ENCODE peak calls at places on chromosomes 6 and 20, in eight cellular contexts. U, G, A, H, Q, K, L and C are unnamed samples.

GRCh38 chr6:135088818-135089809 is 34.5 kb upstream of the HBS1L start:
- DNase-seq in K (no peak), G (no peak), U (no peak), L (peak), Q (no peak), H (no peak), A (peak), C (no peak)

GRCh38 chr6:113558966-113559365 is 298.2 kb upstream of the MARCKS start:
- DNase-seq in A (peak), K (no peak), G (no peak), H (no peak), Q (no peak), U (no peak), L (peak), C (no peak)

GRCh38 chr20:54194724-54195438 is 13.0 kb upstream of the PFDN4 start:
- DNase-seq in L (peak), A (no peak), K (no peak), G (no peak), Q (no peak), U (no peak), H (no peak), C (no peak)

GRCh38 chr6:110518281-110518623 is 41.8 kb upstream of the SLC22A16 start:
- DNase-seq in K (no peak), A (peak), G (no peak), Q (no peak), H (no peak), L (peak), U (no peak), C (no peak)

GRCh38 chr20:3820901-3821727 is 767 bp downstream of the AP5S1 start:
- DNase-seq in L (no peak), K (no peak), H (no peak), A (no peak), G (no peak), Q (no peak), U (no peak), C (no peak)

GRCh38 chr6:34928695-34929094 is 39.6 kb downstream of the ANKS1A start:
- DNase-seq in K (no peak), L (no peak), H (no peak), A (no peak), Q (no peak), U (no peak), G (no peak), C (no peak)

GRCh38 chr6:158312672-158313397 is 570 bp downstream of the TULP4 start:
- DNase-seq in K (no peak), Q (no peak), L (no peak), U (no peak), G (no peak), H (no peak), A (no peak), C (no peak)

GRCh38 chr20:9228774-9229450 is 160.0 kb downstream of the PLCB4 start:
- DNase-seq in A (no peak), K (no peak), H (no peak), Q (no peak), U (no peak), G (no peak), L (peak), C (no peak)

GRCh38 chr20:45377191-45377775 is 842 bp downstream of the TP53TG5 start:
- DNase-seq in L (no peak), U (no peak), Q (no peak), H (no peak), G (no peak), K (no peak), A (no peak), C (no peak)

GRCh38 chr20:25272223-25273000 is 24.5 kb downstream of the PYGB start:
- DNase-seq in U (peak), L (peak), A (no peak), H (no peak), Q (no peak), G (peak), K (no peak), C (no peak)

GRCh38 chr6:37056439-37057127 is 51.1 kb downstream of the FGD2 start:
- DNase-seq in U (no peak), A (no peak), H (no peak), K (no peak), L (no peak), G (no peak), Q (no peak), C (no peak)

GRCh38 chr6:55772730-55773129 is 102.7 kb downstream of the BMP5 start:
- DNase-seq in A (no peak), H (no peak), U (no peak), K (no peak), L (no peak), G (no peak), Q (no peak), C (no peak)

GRCh38 chr6:105873256-105873704 is 212.9 kb upstream of the PRDM1 start:
- DNase-seq in U (no peak), Q (no peak), K (no peak), A (no peak), G (no peak), H (no peak), L (peak), C (no peak)

GRCh38 chr6:108945686-108946158 is 97.5 kb downstream of the ARMC2 start:
- DNase-seq in Q (peak), L (no peak), K (no peak), U (peak), A (no peak), G (no peak), H (no peak), C (peak)

GRCh38 chr6:151263967-151264366 is 24.2 kb downstream of the AKAP12 start:
- DNase-seq in L (no peak), K (no peak), U (no peak), A (no peak), Q (peak), H (no peak), G (no peak), C (no peak)

GRCh38 chr20:57498425-57499400 is 26.2 kb downstream of the CTCFL start:
- DNase-seq in L (peak), H (no peak), Q (no peak), K (no peak), U (no peak), A (peak), G (peak), C (no peak)

GRCh38 chr6:81612136-81612535 is 140.3 kb downstream of the TENT5A start:
- DNase-seq in K (no peak), G (no peak), Q (no peak), H (no peak), U (no peak), L (no peak), A (no peak), C (no peak)

GRCh38 chr6:125406771-125407170 is 105.0 kb upstream of the HDDC2 start:
- DNase-seq in A (no peak), U (no peak), Q (no peak), H (no peak), G (no peak), L (no peak), K (no peak), C (no peak)

GRCh38 chr6:80610821-80611220 is 504.4 kb downstream of the BCKDHB start:
- DNase-seq in Q (no peak), A (no peak), G (no peak), H (peak), K (no peak), U (no peak), L (peak), C (no peak)

GRCh38 chr6:151437401-151437800 is 14.5 kb downstream of the RMND1 start:
- DNase-seq in H (no peak), G (no peak), K (no peak), U (no peak), A (no peak), L (no peak), Q (no peak), C (no peak)

GRCh38 chr6:42113929-42114636 is 28.3 kb downstream of the C6orf132 start:
- DNase-seq in K (no peak), U (no peak), H (no peak), Q (no peak), A (no peak), G (no peak), L (peak), C (no peak)

GRCh38 chr6:25768566-25768965 is 14.0 kb downstream of the SLC17A4 start:
- DNase-seq in U (no peak), G (no peak), L (no peak), H (no peak), A (no peak), K (no peak), Q (no peak), C (no peak)

GRCh38 chr20:3743251-3743650 is 10.8 kb downstream of the HSPA12B start:
- DNase-seq in A (no peak), G (no peak), L (no peak), U (no peak), H (no peak), Q (no peak), K (no peak), C (no peak)

GRCh38 chr6:36963451-36964290 is 9.1 kb downstream of the PI16 start:
- DNase-seq in K (no peak), A (no peak), Q (no peak), U (no peak), L (no peak), H (no peak), G (no peak), C (no peak)

GRCh38 chr20:32350421-32350820 is 7.7 kb upstream of the ASXL1 start:
- DNase-seq in K (no peak), G (no peak), L (no peak), H (no peak), A (no peak), Q (no peak), U (no peak), C (no peak)